ENCODE peak calls at places on chromosomes 4 and X, in four cellular contexts. One of them, this sample, is unnamed.
A peak's percentile ranks its signal among the peaks of the same experiment; 100 is the strongest.

GRCh38 chr4:114229721-114230120 is 250.3 kb upstream of the ARSJ start:
- DNase-seq in A549: no peak
- DNase-seq in GM23338: no peak
- DNase-seq in GM12878: no peak
- DNase-seq in this sample: no peak

GRCh38 chr4:169079942-169080827 is 70.1 kb upstream of the CBR4 start:
- DNase-seq in A549: no peak
- DNase-seq in GM23338: no peak
- DNase-seq in GM12878: peak; percentile 51
- DNase-seq in this sample: peak; percentile 88

GRCh38 chr4:79982587-79983327 is 90.3 kb downstream of the ANTXR2 start:
- DNase-seq in A549: no peak
- DNase-seq in GM23338: no peak
- DNase-seq in GM12878: no peak
- DNase-seq in this sample: no peak

GRCh38 chrX:41846714-41847113 is 76.6 kb downstream of the CASK start:
- DNase-seq in A549: no peak
- DNase-seq in GM23338: no peak
- DNase-seq in GM12878: no peak
- DNase-seq in this sample: no peak

GRCh38 chr4:70849277-70849676 is 9.6 kb upstream of the GRSF1 start:
- DNase-seq in A549: no peak
- DNase-seq in GM23338: no peak
- DNase-seq in GM12878: no peak
- DNase-seq in this sample: no peak

GRCh38 chr4:141246243-141246642 is 25.5 kb downstream of the ZNF330 start:
- DNase-seq in A549: no peak
- DNase-seq in GM23338: no peak
- DNase-seq in GM12878: no peak
- DNase-seq in this sample: no peak

GRCh38 chr4:142544014-142544413 is 302.1 kb downstream of the INPP4B start:
- DNase-seq in A549: no peak
- DNase-seq in GM23338: no peak
- DNase-seq in GM12878: no peak
- DNase-seq in this sample: no peak

GRCh38 chr4:178293601-178294000 is 851.4 kb upstream of the AGA start:
- DNase-seq in A549: no peak
- DNase-seq in GM23338: no peak
- DNase-seq in GM12878: no peak
- DNase-seq in this sample: no peak

GRCh38 chrX:19046343-19047215 is 62.7 kb upstream of the PHKA2 start:
- DNase-seq in A549: peak; percentile 86
- DNase-seq in GM23338: no peak
- DNase-seq in GM12878: no peak
- DNase-seq in this sample: no peak
- TF ChIP-seq JUNB in A549: peak; percentile 70
- TF ChIP-seq JUNB in GM23338: no peak
- TF ChIP-seq JUNB in GM12878: no peak
- TF ChIP-seq JUNB in this sample: no peak

GRCh38 chr4:144645102-144645469 is 870 bp upstream of the HHIP start:
- DNase-seq in A549: no peak
- DNase-seq in GM23338: peak; percentile 45
- DNase-seq in GM12878: no peak
- DNase-seq in this sample: no peak
- TF ChIP-seq JUNB in A549: no peak
- TF ChIP-seq JUNB in GM23338: no peak
- TF ChIP-seq JUNB in GM12878: no peak
- TF ChIP-seq JUNB in this sample: no peak

DNA sequence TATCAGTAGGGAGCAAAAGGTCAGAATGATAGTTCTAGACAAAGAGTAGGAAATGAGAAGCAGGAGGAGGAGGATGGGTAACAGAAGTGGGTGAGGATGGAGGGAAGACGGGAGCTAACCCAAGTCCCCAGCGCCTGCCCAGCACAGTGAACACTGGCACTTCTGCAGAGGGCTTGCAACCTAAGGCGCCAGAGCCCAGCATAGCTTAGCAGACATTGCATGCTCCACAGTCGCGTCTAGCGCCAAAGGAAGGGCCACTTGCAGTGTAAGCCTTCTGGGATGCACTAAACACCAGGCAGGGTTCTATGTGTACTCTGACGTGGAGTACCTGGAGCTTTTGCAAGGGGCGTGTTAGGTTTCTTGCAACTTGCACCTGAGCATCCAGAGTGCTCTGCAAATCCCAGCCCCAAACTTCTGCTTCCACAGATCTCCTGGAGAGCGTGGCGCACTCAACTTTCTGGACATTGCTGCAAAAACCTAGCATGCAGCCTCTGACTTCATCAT is 46.4 kb upstream of the NKAP start:
- DNase-seq in A549: no peak
- DNase-seq in GM23338: peak; percentile 22
- DNase-seq in GM12878: no peak
- DNase-seq in this sample: no peak
- TF ChIP-seq JUNB in A549: no peak
- TF ChIP-seq JUNB in GM23338: no peak
- TF ChIP-seq JUNB in GM12878: no peak
- TF ChIP-seq JUNB in this sample: no peak

GRCh38 chr4:74157116-74157742 is 689 bp upstream of the MTHFD2L start:
- DNase-seq in A549: no peak
- DNase-seq in GM23338: no peak
- DNase-seq in GM12878: no peak
- DNase-seq in this sample: peak; percentile 12
- TF ChIP-seq JUNB in A549: no peak
- TF ChIP-seq JUNB in GM23338: no peak
- TF ChIP-seq JUNB in GM12878: no peak
- TF ChIP-seq JUNB in this sample: no peak

DNA sequence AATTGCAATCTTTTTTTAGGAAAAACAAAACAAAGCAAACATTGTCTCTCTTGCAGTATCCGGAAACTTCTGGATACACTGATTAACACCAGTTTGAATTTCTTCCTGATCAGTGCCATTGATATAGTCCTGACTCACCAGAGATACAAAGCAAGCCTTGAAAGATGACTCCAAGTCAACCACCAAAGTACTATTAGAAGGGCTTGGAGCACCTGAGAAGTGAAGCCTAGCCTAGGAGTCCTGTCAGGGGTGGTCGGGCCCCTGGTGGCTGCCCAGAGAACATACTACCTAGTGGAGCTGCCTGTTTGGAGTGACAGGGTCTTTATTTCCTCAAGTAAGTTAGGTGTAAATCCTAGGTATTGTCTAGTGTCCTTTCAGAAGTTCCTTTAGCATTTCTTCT is 593.2 kb downstream of the ZNF674 start:
- DNase-seq in A549: no peak
- DNase-seq in GM23338: peak; percentile 19
- DNase-seq in GM12878: no peak
- DNase-seq in this sample: no peak
- TF ChIP-seq JUNB in A549: no peak
- TF ChIP-seq JUNB in GM23338: no peak
- TF ChIP-seq JUNB in GM12878: no peak
- TF ChIP-seq JUNB in this sample: no peak